ENCODE peak calls at places on chromosomes 2 and 18, in nine cellular contexts. Y, X, Z, A, Q, B, C, H and K are unnamed samples.

GRCh38 chr2:222024934-222025890 is 273.6 kb downstream of the PAX3 start:
- DNase-seq in Y (no peak), X (no peak), Z (no peak), A (peak), Q (peak), B (peak), C (peak), H (peak), K (peak)

GRCh38 chr18:67599277-67599676 is 82.8 kb upstream of the DSEL start:
- DNase-seq in Y (no peak), X (no peak), Z (no peak), A (no peak), Q (peak), B (no peak), C (peak), H (no peak), K (peak)

GRCh38 chr18:46497129-46497528 is 159.9 kb downstream of the LOXHD1 start:
- DNase-seq in Y (peak), X (no peak), Z (no peak), A (peak), Q (peak), B (no peak), C (no peak), H (no peak), K (peak)

GRCh38 chr2:98165516-98166071 is 78.6 kb downstream of the VWA3B start:
- DNase-seq in Y (no peak), X (no peak), Z (no peak), A (no peak), Q (no peak), B (no peak), C (no peak), H (no peak), K (no peak)

GRCh38 chr18:62566199-62566598 is 43.4 kb downstream of the ZCCHC2 start:
- DNase-seq in Y (no peak), X (no peak), Z (no peak), A (peak), Q (peak), B (peak), C (peak), H (no peak), K (no peak)

GRCh38 chr18:27202771-27203170 is 17.7 kb upstream of the CHST9 start:
- DNase-seq in Y (no peak), X (peak), Z (no peak), A (no peak), Q (peak), B (no peak), C (no peak), H (no peak), K (no peak)

GRCh38 chr2:225668606-225669266 is 269.2 kb downstream of the NYAP2 start:
- DNase-seq in Y (no peak), X (no peak), Z (no peak), A (peak), Q (peak), B (peak), C (peak), H (peak), K (peak)

GRCh38 chr2:37005118-37005868 is 39.0 kb upstream of the STRN start:
- DNase-seq in Y (no peak), X (no peak), Z (no peak), A (peak), Q (no peak), B (no peak), C (peak), H (no peak), K (no peak)

GRCh38 chr2:47808614-47809013 is 25.7 kb downstream of the MSH6 start:
- DNase-seq in Y (no peak), X (no peak), Z (no peak), A (no peak), Q (no peak), B (no peak), C (no peak), H (no peak), K (no peak)

GRCh38 chr2:235187806-235188205 is 236.0 kb downstream of the SH3BP4 start:
- DNase-seq in Y (no peak), X (no peak), Z (no peak), A (no peak), Q (no peak), B (no peak), C (no peak), H (no peak), K (no peak)

GRCh38 chr2:67240507-67240906 is 156.6 kb upstream of the ETAA1 start:
- DNase-seq in Y (no peak), X (no peak), Z (no peak), A (no peak), Q (peak), B (no peak), C (peak), H (no peak), K (no peak)

GRCh38 chr18:70181015-70181414 is 24.5 kb downstream of the RTTN start:
- DNase-seq in Y (no peak), X (peak), Z (no peak), A (no peak), Q (peak), B (peak), C (peak), H (peak), K (peak)

GRCh38 chr2:24049485-24050021 is at the start of gene FKBP1B:
- DNase-seq in Y (peak), X (peak), Z (peak), A (peak), Q (peak), B (peak), C (peak), H (no peak), K (peak)

GRCh38 chr18:33513027-33513426 is 65.0 kb upstream of the ASXL3 start:
- DNase-seq in Y (no peak), X (no peak), Z (no peak), A (no peak), Q (no peak), B (no peak), C (no peak), H (no peak), K (no peak)

GRCh38 chr2:11187083-11187619 is 31.9 kb downstream of the SLC66A3 start:
- DNase-seq in Y (no peak), X (no peak), Z (no peak), A (no peak), Q (peak), B (no peak), C (peak), H (no peak), K (peak)

GRCh38 chr2:31384771-31385276 is 29.7 kb downstream of the XDH start:
- DNase-seq in Y (no peak), X (peak), Z (no peak), A (no peak), Q (peak), B (peak), C (peak), H (peak), K (peak)

GRCh38 chr2:121860033-121860810 is 104.8 kb downstream of the TSN start:
- DNase-seq in Y (no peak), X (peak), Z (no peak), A (no peak), Q (peak), B (no peak), C (peak), H (no peak), K (peak)

GRCh38 chr2:99285521-99285920 is 15.5 kb downstream of the LYG1 start:
- DNase-seq in Y (no peak), X (peak), Z (no peak), A (no peak), Q (no peak), B (no peak), C (no peak), H (no peak), K (no peak)

GRCh38 chr2:240717181-240717641 is 25.5 kb downstream of the AQP12A start:
- DNase-seq in Y (no peak), X (no peak), Z (peak), A (no peak), Q (no peak), B (no peak), C (no peak), H (no peak), K (no peak)

GRCh38 chr2:162333968-162334367 is 10.0 kb upstream of the GCA start:
- DNase-seq in Y (no peak), X (no peak), Z (no peak), A (peak), Q (no peak), B (no peak), C (peak), H (no peak), K (peak)

GRCh38 chr18:44507729-44508325 is 172.9 kb upstream of the SETBP1 start:
- DNase-seq in Y (peak), X (no peak), Z (peak), A (peak), Q (no peak), B (no peak), C (no peak), H (no peak), K (no peak)

GRCh38 chr2:33131820-33132219 is 185.1 kb downstream of the LTBP1 start:
- DNase-seq in Y (no peak), X (no peak), Z (no peak), A (no peak), Q (peak), B (no peak), C (peak), H (no peak), K (no peak)

GRCh38 chr2:105775809-105776559 is 31.3 kb downstream of the NCK2 start:
- DNase-seq in Y (no peak), X (no peak), Z (no peak), A (no peak), Q (no peak), B (no peak), C (peak), H (no peak), K (no peak)

GRCh38 chr18:66533693-66534092 is 70.2 kb downstream of the CDH19 start:
- DNase-seq in Y (no peak), X (no peak), Z (no peak), A (no peak), Q (no peak), B (no peak), C (no peak), H (no peak), K (no peak)

GRCh38 chr2:190121971-190122370 is 59.4 kb upstream of the MSTN start:
- DNase-seq in Y (no peak), X (no peak), Z (no peak), A (peak), Q (peak), B (peak), C (peak), H (no peak), K (peak)

GRCh38 chr2:98643496-98644100 is 35.2 kb downstream of the UNC50 start:
- DNase-seq in Y (no peak), X (no peak), Z (no peak), A (no peak), Q (no peak), B (no peak), C (no peak), H (no peak), K (no peak)

GRCh38 chr18:58239879-58240278 is 195.9 kb downstream of the NEDD4L start:
- DNase-seq in Y (no peak), X (no peak), Z (no peak), A (no peak), Q (peak), B (no peak), C (no peak), H (peak), K (peak)

GRCh38 chr2:45616663-45617411 is 5.8 kb upstream of the SRBD1 start:
- DNase-seq in Y (no peak), X (no peak), Z (no peak), A (no peak), Q (peak), B (no peak), C (peak), H (peak), K (peak)

GRCh38 chr2:69067026-69067630 is 54.1 kb downstream of the ANTXR1 start:
- DNase-seq in Y (no peak), X (no peak), Z (no peak), A (no peak), Q (no peak), B (no peak), C (no peak), H (no peak), K (no peak)

GRCh38 chr2:237154894-237155851 is 69.5 kb downstream of the COPS8 start:
- DNase-seq in Y (no peak), X (no peak), Z (no peak), A (no peak), Q (no peak), B (no peak), C (no peak), H (no peak), K (no peak)

GRCh38 chr2:164967781-164968228 is 12.5 kb upstream of the SLC38A11 start:
- DNase-seq in Y (no peak), X (peak), Z (no peak), A (no peak), Q (peak), B (no peak), C (peak), H (peak), K (peak)

GRCh38 chr2:134682726-134683125 is 36.1 kb downstream of the TMEM163 start:
- DNase-seq in Y (no peak), X (no peak), Z (no peak), A (no peak), Q (peak), B (no peak), C (no peak), H (no peak), K (no peak)

GRCh38 chr2:239330836-239331235 is 70.0 kb downstream of the HDAC4 start:
- DNase-seq in Y (no peak), X (no peak), Z (no peak), A (no peak), Q (no peak), B (no peak), C (no peak), H (no peak), K (no peak)

GRCh38 chr2:64652231-64653173 is 1.2 kb downstream of the SERTAD2 start:
- DNase-seq in Y (no peak), X (no peak), Z (no peak), A (peak), Q (peak), B (peak), C (peak), H (peak), K (peak)

GRCh38 chr2:96470636-96471035 is 34.5 kb downstream of the NEURL3 start:
- DNase-seq in Y (peak), X (no peak), Z (peak), A (peak), Q (peak), B (peak), C (peak), H (no peak), K (peak)

GRCh38 chr2:96464651-96465050 is 40.5 kb downstream of the NEURL3 start:
- DNase-seq in Y (no peak), X (no peak), Z (no peak), A (no peak), Q (no peak), B (no peak), C (no peak), H (no peak), K (no peak)

GRCh38 chr2:96468904-96469303 is 36.3 kb downstream of the NEURL3 start:
- DNase-seq in Y (no peak), X (no peak), Z (no peak), A (no peak), Q (no peak), B (no peak), C (no peak), H (no peak), K (no peak)

GRCh38 chr2:96471772-96472171 is 33.4 kb downstream of the NEURL3 start:
- DNase-seq in Y (no peak), X (no peak), Z (no peak), A (no peak), Q (no peak), B (no peak), C (no peak), H (no peak), K (no peak)

GRCh38 chr2:96470089-96470488 is 35.1 kb downstream of the NEURL3 start:
- DNase-seq in Y (no peak), X (no peak), Z (no peak), A (no peak), Q (no peak), B (no peak), C (no peak), H (no peak), K (no peak)
- H3K4me3 ChIP-seq in Y (peak), X (no peak), Z (peak), A (no peak), Q (no peak), B (no peak), C (no peak), H (no peak), K (no peak)

GRCh38 chr2:111616651-111617218 is 267.3 kb downstream of the ANAPC1 start:
- DNase-seq in Y (no peak), X (no peak), Z (no peak), A (no peak), Q (no peak), B (no peak), C (no peak), H (no peak), K (no peak)

GRCh38 chr2:111617804-111618576 is 266.0 kb downstream of the ANAPC1 start:
- DNase-seq in Y (peak), X (no peak), Z (peak), A (no peak), Q (no peak), B (no peak), C (peak), H (no peak), K (no peak)

GRCh38 chr2:111618577-111618930 is 265.4 kb downstream of the ANAPC1 start:
- DNase-seq in Y (no peak), X (no peak), Z (peak), A (no peak), Q (peak), B (no peak), C (peak), H (no peak), K (peak)

GRCh38 chr2:111617299-111617803 is 266.6 kb downstream of the ANAPC1 start:
- DNase-seq in Y (no peak), X (peak), Z (no peak), A (no peak), Q (peak), B (no peak), C (peak), H (peak), K (no peak)

DNA sequence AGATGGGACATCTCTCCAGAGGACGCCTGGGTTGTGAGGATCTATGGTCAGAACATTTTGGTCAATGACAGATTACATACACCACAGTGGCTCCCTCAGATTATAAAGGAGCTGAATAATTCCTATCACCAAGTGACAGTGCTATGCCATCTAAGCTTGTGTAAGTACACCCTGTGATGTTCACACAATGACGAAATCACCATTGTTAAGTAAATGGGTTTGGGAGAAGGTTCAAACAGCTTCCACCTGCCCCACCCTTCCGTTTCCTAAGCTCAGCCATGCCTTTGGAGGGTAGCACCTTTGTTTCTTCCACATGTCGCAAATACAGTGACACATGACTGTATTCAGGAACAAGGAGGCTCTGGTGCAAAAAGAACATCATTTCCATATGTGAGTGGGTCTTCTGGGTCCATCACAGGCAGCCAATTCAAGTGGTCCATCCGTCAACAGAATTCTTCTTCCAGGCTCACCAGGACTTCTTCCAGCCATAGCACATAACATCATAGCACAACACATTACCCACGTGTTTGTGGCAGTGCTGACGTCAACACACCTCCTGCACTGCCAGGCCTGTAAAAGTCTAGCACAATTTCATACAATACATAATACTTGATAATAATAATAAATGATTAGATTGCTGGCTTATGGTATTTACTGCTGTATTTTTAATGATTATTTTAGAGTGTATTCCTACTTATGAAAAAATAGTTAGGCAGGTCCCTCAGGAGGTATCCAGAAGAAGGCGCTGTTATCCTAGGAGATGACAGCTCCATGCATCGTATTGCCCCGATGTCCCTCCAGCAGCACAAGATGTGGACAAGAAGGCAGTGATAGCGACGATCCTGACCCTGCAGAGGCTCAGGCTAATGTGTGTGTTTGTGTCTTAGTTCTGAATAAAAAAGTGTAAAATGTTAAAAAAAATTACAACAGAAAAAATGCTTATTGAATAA is 264.8 kb downstream of the ANAPC1 start:
- DNase-seq in Y (no peak), X (no peak), Z (no peak), A (no peak), Q (no peak), B (no peak), C (peak), H (no peak), K (peak)
- TF ChIP-seq CTCF in Y (no peak), X (peak), Z (peak), A (peak), Q (peak), B (peak), C (no peak), H (no peak), K (no peak)

GRCh38 chr2:136118819-136119716 is 1.1 kb upstream of the CXCR4 start:
- DNase-seq in Y (peak), X (no peak), Z (peak), A (peak), Q (no peak), B (no peak), C (no peak), H (no peak), K (peak)
- H3K4me3 ChIP-seq in Y (peak), X (peak), Z (peak), A (peak), Q (peak), B (peak), C (no peak), H (no peak), K (peak)

GRCh38 chr2:219404291-219404910 is 13.8 kb upstream of the DES start:
- DNase-seq in Y (no peak), X (no peak), Z (no peak), A (peak), Q (no peak), B (no peak), C (no peak), H (no peak), K (no peak)
- TF ChIP-seq CTCF in Y (peak), X (no peak), Z (no peak), A (no peak), Q (no peak), B (no peak), C (no peak), H (no peak), K (no peak)

DNA sequence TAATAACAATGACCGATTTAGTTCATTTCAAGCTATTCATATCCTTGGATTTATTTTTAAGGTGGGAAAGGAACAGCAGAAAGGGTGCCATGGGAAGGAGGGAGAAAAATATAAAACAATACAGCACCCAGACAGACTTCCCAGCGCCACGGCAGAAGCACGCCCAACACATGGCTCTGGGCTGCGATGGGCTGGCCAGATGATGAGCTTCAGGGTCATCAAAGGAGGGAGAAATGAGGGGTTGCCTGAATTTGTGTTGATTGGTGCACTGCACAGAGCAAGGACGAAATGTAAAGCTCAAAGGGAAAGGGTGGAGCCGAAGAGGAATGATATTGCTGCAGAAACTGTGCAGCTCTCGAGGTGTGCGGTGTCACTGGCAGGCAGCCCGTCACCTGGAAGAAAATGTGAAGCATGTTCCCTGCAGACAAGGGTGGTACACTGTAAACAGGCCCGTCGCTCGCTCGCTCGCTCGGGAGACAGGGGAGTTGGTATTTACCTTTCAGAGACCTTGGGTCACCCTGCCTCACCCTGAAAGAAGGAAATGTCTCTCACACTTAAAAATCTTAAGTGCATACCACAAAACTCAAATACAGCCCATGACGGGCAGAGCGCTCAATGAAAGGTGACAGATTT is 195.5 kb upstream of the CTAGE1 start:
- DNase-seq in Y (no peak), X (no peak), Z (no peak), A (peak), Q (no peak), B (no peak), C (no peak), H (no peak), K (no peak)
- H3K4me3 ChIP-seq in Y (no peak), X (no peak), Z (no peak), A (no peak), Q (no peak), B (peak), C (no peak), H (no peak), K (no peak)